ENCODE peak calls at places on chromosome 4, in eight cellular contexts. L is tibial nerve, W is brain microvascular endothelial cell, I is mammary epithelial cell, K is cardiac fibroblast, X is GM12865, C is GM06990, Q is fibroblast of mammary gland. G is an unnamed sample.

GRCh38 chr4:141467225-141467624 is 169.2 kb upstream of the IL15 start:
- DNase-seq in Q (no peak), W (no peak), L (no peak), C (no peak), X (no peak), I (no peak), K (no peak), G (no peak)

GRCh38 chr4:138199568-138200235 is 42.4 kb downstream of the SLC7A11 start:
- DNase-seq in X (peak), W (no peak), C (no peak), I (peak), Q (no peak), L (no peak), K (peak), G (peak)

GRCh38 chr4:89486042-89486441 is 178.4 kb upstream of the GPRIN3 start:
- DNase-seq in I (peak), K (peak), X (no peak), L (no peak), W (no peak), Q (peak), C (no peak), G (no peak)

GRCh38 chr4:146212781-146213180 is 1.6 kb upstream of the REELD1 start:
- DNase-seq in L (no peak), C (no peak), Q (peak), X (no peak), W (no peak), I (no peak), K (peak), G (no peak)

GRCh38 chr4:78310056-78310731 is 241.4 kb upstream of the ANXA3 start:
- DNase-seq in C (no peak), L (no peak), I (peak), K (no peak), W (no peak), X (no peak), Q (peak), G (no peak)

GRCh38 chr4:70954032-70954431 is 39.4 kb upstream of the DCK start:
- DNase-seq in Q (peak), L (no peak), W (no peak), K (peak), C (no peak), I (no peak), X (no peak), G (no peak)

GRCh38 chr4:153018031-153018430 is 81.9 kb downstream of the FHDC1 start:
- DNase-seq in W (no peak), K (no peak), I (peak), Q (no peak), C (no peak), L (no peak), X (no peak), G (no peak)

GRCh38 chr4:104524591-104524990 is 29.9 kb upstream of the CXXC4 start:
- DNase-seq in Q (peak), I (peak), L (no peak), K (peak), W (peak), C (no peak), X (no peak), G (no peak)

GRCh38 chr4:16722386-16722785 is 176.1 kb downstream of the LDB2 start:
- DNase-seq in Q (no peak), K (no peak), X (no peak), C (no peak), L (no peak), W (no peak), I (no peak), G (no peak)

GRCh38 chr4:8427761-8428287 is 12.7 kb downstream of the ACOX3 start:
- DNase-seq in Q (peak), X (peak), K (peak), I (peak), L (peak), C (no peak), W (peak), G (no peak)

GRCh38 chr4:8433181-8433580 is 7.3 kb downstream of the ACOX3 start:
- DNase-seq in W (no peak), X (no peak), L (no peak), Q (no peak), C (no peak), K (no peak), I (no peak), G (no peak)

GRCh38 chr4:8427262-8427661 is 13.3 kb downstream of the ACOX3 start:
- DNase-seq in W (no peak), C (no peak), I (no peak), K (no peak), X (no peak), L (no peak), Q (no peak), G (no peak)

GRCh38 chr4:8431553-8431952 is 9.0 kb downstream of the ACOX3 start:
- DNase-seq in X (no peak), Q (no peak), C (no peak), I (no peak), L (no peak), W (no peak), K (no peak), G (no peak)

GRCh38 chr4:8428288-8429097 is 12.0 kb downstream of the ACOX3 start:
- DNase-seq in C (peak), X (peak), W (peak), K (peak), L (peak), I (peak), Q (peak), G (no peak)
- TF ChIP-seq CTCF in C (peak), X (peak), W (peak), K (peak), L (peak), I (peak), Q (peak), G (peak)

GRCh38 chr4:185144601-185145240 is 1.7 kb downstream of the SLC25A4 start:
- DNase-seq in K (no peak), C (peak), Q (no peak), L (no peak), X (no peak), I (no peak), W (no peak), G (no peak)
- H3K4me3 ChIP-seq in K (no peak), C (peak), Q (no peak), L (no peak), X (no peak), I (no peak), W (no peak), G (peak)

GRCh38 chr4:2025817-2026216 is 17.0 kb upstream of the NELFA start:
- DNase-seq in W (no peak), C (no peak), L (no peak), I (no peak), K (no peak), X (no peak), Q (no peak), G (no peak)

GRCh38 chr4:2024683-2025082 is 15.9 kb upstream of the NELFA start:
- DNase-seq in Q (no peak), L (no peak), W (no peak), C (no peak), K (no peak), I (no peak), X (no peak), G (no peak)
- TF ChIP-seq CTCF in Q (no peak), L (no peak), W (no peak), C (no peak), K (no peak), I (no peak), X (no peak), G (no peak)

DNA sequence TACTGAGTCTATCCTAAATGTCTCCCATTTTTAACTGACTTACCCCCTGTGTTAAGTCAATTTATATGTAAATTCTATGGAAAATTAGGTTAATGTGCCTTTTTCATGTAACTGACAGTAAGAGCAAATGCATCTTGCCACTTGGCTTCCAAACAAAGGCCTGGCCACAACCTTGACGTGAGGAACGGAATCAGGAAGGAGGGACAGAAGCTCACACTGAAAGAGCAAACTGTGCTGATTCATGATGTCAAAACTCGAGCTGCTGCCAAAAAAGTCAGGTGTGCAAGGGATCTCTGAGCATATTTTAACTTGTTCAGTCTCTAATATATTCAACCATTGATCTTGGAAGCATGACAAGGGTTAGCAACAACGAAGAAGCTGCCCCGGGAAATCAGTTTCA is 35.8 kb downstream of the GPM6A start:
- DNase-seq in L (no peak), X (no peak), Q (no peak), W (no peak), C (no peak), I (no peak), K (peak), G (no peak)
- H3K4me3 ChIP-seq in L (no peak), X (no peak), Q (no peak), W (no peak), C (no peak), I (no peak), K (no peak), G (no peak)

GRCh38 chr4:64538219-64538618 is 129.0 kb upstream of the TECRL start:
- DNase-seq in W (no peak), X (peak), L (no peak), C (no peak), Q (no peak), K (no peak), I (no peak), G (no peak)
- TF ChIP-seq CTCF in W (no peak), X (no peak), L (no peak), C (no peak), Q (no peak), K (peak), I (no peak), G (peak)

GRCh38 chr4:1722551-1723071 is 1.3 kb downstream of the TACC3 start:
- DNase-seq in K (no peak), C (no peak), L (no peak), W (no peak), X (no peak), Q (no peak), I (no peak), G (no peak)
- H3K4me3 ChIP-seq in K (peak), C (peak), L (no peak), W (peak), X (peak), Q (peak), I (peak), G (peak)